ENCODE peak calls at places on chromosomes 11 and 22, in six cellular contexts. One of them, this sample, is unnamed.
A peak's percentile ranks its signal among the peaks of the same experiment; 100 is the strongest.

GRCh38 chr11:45275823-45276222 is 10.3 kb downstream of the SYT13 start:
- DNase-seq in spleen: no peak
- DNase-seq in pancreas: no peak
- DNase-seq in IMR-90: no peak
- DNase-seq in lower lobe of right lung: no peak
- DNase-seq in mammary epithelial cell: peak; percentile 64
- DNase-seq in this sample: no peak

GRCh38 chr22:25853902-25854301 is 111.9 kb downstream of the MYO18B start:
- DNase-seq in pancreas: no peak
- DNase-seq in IMR-90: no peak
- DNase-seq in mammary epithelial cell: no peak
- DNase-seq in lower lobe of right lung: no peak
- DNase-seq in spleen: no peak
- DNase-seq in this sample: no peak

GRCh38 chr11:71206186-71206585 is 46.2 kb downstream of the SHANK2 start:
- DNase-seq in spleen: peak; percentile 23
- DNase-seq in IMR-90: peak; percentile 66
- DNase-seq in pancreas: no peak
- DNase-seq in lower lobe of right lung: peak; percentile 45
- DNase-seq in mammary epithelial cell: no peak
- DNase-seq in this sample: peak; percentile 27

GRCh38 chr11:35281169-35281591 is 138.2 kb downstream of the SLC1A2 start:
- DNase-seq in pancreas: no peak
- DNase-seq in spleen: no peak
- DNase-seq in IMR-90: no peak
- DNase-seq in mammary epithelial cell: no peak
- DNase-seq in lower lobe of right lung: no peak
- DNase-seq in this sample: no peak

GRCh38 chr11:65352783-65353182 is 1.8 kb upstream of the TIGD3 start:
- DNase-seq in mammary epithelial cell: no peak
- DNase-seq in spleen: no peak
- DNase-seq in pancreas: no peak
- DNase-seq in lower lobe of right lung: no peak
- DNase-seq in IMR-90: peak; percentile 32
- DNase-seq in this sample: no peak

GRCh38 chr11:46475926-46476545 is 84.5 kb upstream of the CHRM4 start:
- DNase-seq in spleen: no peak
- DNase-seq in mammary epithelial cell: no peak
- DNase-seq in lower lobe of right lung: no peak
- DNase-seq in IMR-90: no peak
- DNase-seq in pancreas: no peak
- DNase-seq in this sample: no peak

GRCh38 chr11:119091083-119091650 is 6.5 kb downstream of the HMBS start:
- DNase-seq in mammary epithelial cell: no peak
- DNase-seq in IMR-90: peak; percentile 50
- DNase-seq in spleen: no peak
- DNase-seq in pancreas: no peak
- DNase-seq in lower lobe of right lung: no peak
- DNase-seq in this sample: no peak

GRCh38 chr11:61833478-61833877 is 5.4 kb downstream of the FADS2 start:
- DNase-seq in IMR-90: no peak
- DNase-seq in spleen: peak; percentile 62
- DNase-seq in mammary epithelial cell: no peak
- DNase-seq in lower lobe of right lung: no peak
- DNase-seq in pancreas: peak; percentile 10
- DNase-seq in this sample: no peak

GRCh38 chr11:120523196-120523595 is 11.6 kb downstream of the GRIK4 start:
- DNase-seq in lower lobe of right lung: peak; percentile 35
- DNase-seq in pancreas: no peak
- DNase-seq in spleen: peak; percentile 48
- DNase-seq in IMR-90: no peak
- DNase-seq in mammary epithelial cell: no peak
- DNase-seq in this sample: no peak

GRCh38 chr11:1351278-1351937 is 38.3 kb upstream of the BRSK2 start:
- DNase-seq in pancreas: peak; percentile 2
- DNase-seq in spleen: peak; percentile 3
- DNase-seq in IMR-90: no peak
- DNase-seq in mammary epithelial cell: peak; percentile 2
- DNase-seq in lower lobe of right lung: no peak
- DNase-seq in this sample: no peak

GRCh38 chr11:46554205-46555162 is 39.3 kb downstream of the AMBRA1 start:
- DNase-seq in pancreas: no peak
- DNase-seq in mammary epithelial cell: peak; percentile 84
- DNase-seq in lower lobe of right lung: no peak
- DNase-seq in IMR-90: peak; percentile 80
- DNase-seq in spleen: no peak
- DNase-seq in this sample: no peak

GRCh38 chr11:12556788-12557384 is 117.3 kb upstream of the TEAD1 start:
- DNase-seq in lower lobe of right lung: peak; percentile 64
- DNase-seq in pancreas: peak; percentile 61
- DNase-seq in spleen: no peak
- DNase-seq in IMR-90: peak; percentile 96
- DNase-seq in mammary epithelial cell: no peak
- DNase-seq in this sample: no peak

GRCh38 chr11:16111690-16112089 is 244.7 kb downstream of the SOX6 start:
- DNase-seq in IMR-90: no peak
- DNase-seq in pancreas: no peak
- DNase-seq in lower lobe of right lung: no peak
- DNase-seq in mammary epithelial cell: no peak
- DNase-seq in spleen: no peak
- DNase-seq in this sample: no peak

GRCh38 chr11:65432686-65433582 is 10.3 kb downstream of the NEAT1 start:
- DNase-seq in spleen: no peak
- DNase-seq in lower lobe of right lung: no peak
- DNase-seq in mammary epithelial cell: peak; percentile 27
- DNase-seq in IMR-90: peak; percentile 54
- DNase-seq in pancreas: no peak
- DNase-seq in this sample: no peak

GRCh38 chr11:102564110-102564509 is 33.6 kb upstream of the MMP7 start:
- DNase-seq in pancreas: no peak
- DNase-seq in IMR-90: peak; percentile 88
- DNase-seq in spleen: no peak
- DNase-seq in mammary epithelial cell: peak; percentile 92
- DNase-seq in lower lobe of right lung: no peak
- DNase-seq in this sample: no peak

GRCh38 chr22:42770941-42771647 is 50.4 kb upstream of the A4GALT start:
- DNase-seq in pancreas: no peak
- DNase-seq in spleen: no peak
- DNase-seq in mammary epithelial cell: no peak
- DNase-seq in IMR-90: no peak
- DNase-seq in lower lobe of right lung: no peak
- DNase-seq in this sample: no peak

GRCh38 chr11:62847767-62848314 is 8.5 kb upstream of the WDR74 start:
- DNase-seq in spleen: no peak
- DNase-seq in mammary epithelial cell: no peak
- DNase-seq in pancreas: no peak
- DNase-seq in lower lobe of right lung: no peak
- DNase-seq in IMR-90: no peak
- DNase-seq in this sample: no peak

DNA sequence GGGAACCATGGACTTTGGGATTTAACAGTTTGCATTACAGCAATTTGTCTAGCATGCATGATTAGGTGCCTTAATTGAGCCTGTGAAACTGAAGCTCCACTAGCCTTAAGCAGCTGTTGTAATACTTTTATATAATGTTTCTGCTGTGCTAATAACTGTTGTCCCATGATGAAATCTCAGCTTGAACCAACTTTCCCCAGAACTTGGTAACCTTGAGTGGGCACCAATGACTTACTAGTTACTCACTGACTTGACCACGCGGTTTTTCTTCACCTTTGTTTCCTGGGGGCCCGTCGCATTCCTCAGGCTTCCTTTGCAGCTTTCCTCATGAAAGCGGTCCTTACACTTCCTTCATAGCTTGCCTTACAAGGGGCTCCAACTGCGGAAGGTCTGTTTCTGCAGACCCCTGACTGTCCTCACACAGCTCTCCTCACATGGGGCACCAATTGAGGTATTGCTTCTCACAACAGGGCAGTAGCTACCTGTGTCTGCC is 11.2 kb upstream of the GLYATL1 start:
- DNase-seq in IMR-90: peak; percentile 7
- DNase-seq in mammary epithelial cell: no peak
- DNase-seq in lower lobe of right lung: no peak
- DNase-seq in spleen: no peak
- DNase-seq in pancreas: no peak
- DNase-seq in this sample: no peak
- H3K4me3 ChIP-seq in IMR-90: no peak overlapping the region
- H3K4me3 ChIP-seq in mammary epithelial cell: no peak overlapping the region
- H3K4me3 ChIP-seq in lower lobe of right lung: no peak overlapping the region
- H3K4me3 ChIP-seq in spleen: no peak overlapping the region
- H3K4me3 ChIP-seq in pancreas: no peak overlapping the region
- H3K4me3 ChIP-seq in this sample: no peak overlapping the region

DNA sequence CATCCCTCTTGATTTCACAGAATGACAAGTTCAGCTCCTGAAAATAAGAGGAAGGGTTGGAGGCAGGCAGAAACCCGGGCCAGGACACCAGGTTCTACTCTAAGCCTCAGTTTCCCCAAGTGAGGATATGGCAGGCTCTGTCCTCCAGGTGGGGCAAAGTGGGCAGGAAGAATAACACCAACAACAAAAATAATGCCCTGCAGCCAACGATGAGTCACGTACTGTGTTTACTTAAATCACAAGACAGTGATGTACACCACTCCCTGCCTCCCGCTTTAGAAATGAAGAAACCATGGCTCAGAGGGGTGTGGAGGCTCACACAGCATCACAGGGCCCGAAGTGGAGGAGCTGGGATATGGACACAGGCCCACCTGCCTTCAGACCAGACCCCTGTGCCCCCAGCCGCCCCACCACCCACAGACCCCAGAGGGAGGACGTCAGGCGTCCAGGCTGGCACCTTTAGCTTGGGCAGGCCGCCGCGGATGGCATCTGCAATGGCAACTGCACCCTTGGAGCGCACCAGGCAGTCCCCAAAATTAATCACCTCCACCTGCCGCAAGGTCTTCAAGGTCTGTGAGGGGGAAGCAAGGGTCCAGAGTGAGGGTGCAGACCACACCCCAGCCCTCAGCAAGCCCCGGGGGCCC is 15.6 kb upstream of the CHADL start:
- DNase-seq in lower lobe of right lung: no peak
- DNase-seq in pancreas: no peak
- DNase-seq in mammary epithelial cell: peak; percentile 81
- DNase-seq in spleen: no peak
- DNase-seq in IMR-90: peak; percentile 80
- DNase-seq in this sample: no peak
- TF ChIP-seq CTCF in lower lobe of right lung: no peak
- TF ChIP-seq CTCF in pancreas: no peak
- TF ChIP-seq CTCF in mammary epithelial cell: peak; percentile 18
- TF ChIP-seq CTCF in spleen: no peak
- TF ChIP-seq CTCF in IMR-90: peak; percentile 31
- TF ChIP-seq CTCF in this sample: no peak

DNA sequence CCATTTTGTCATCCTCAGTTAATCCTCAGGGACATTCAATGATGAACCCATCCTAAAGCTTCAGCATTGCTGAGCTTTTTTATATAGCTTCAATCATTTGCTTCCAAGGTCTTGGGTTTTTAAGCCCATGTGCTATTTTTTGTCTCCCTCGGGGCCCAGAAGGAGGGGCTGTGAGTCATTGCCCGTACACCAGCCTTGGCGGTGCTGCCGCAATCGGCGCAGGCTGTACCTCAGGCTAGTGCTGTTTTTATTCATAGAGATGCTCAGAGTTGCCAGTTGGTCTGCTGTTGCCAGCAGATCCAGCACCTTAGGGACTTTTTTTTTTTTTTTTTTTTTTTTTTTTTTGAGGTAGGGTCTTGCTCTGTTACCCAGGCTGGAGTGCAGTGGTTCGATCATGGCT is 35.5 kb downstream of the ACO2 start:
- DNase-seq in pancreas: no peak
- DNase-seq in IMR-90: no peak
- DNase-seq in lower lobe of right lung: no peak
- DNase-seq in spleen: no peak
- DNase-seq in mammary epithelial cell: peak; percentile 26
- DNase-seq in this sample: no peak
- H3K4me3 ChIP-seq in pancreas: no peak overlapping the region
- H3K4me3 ChIP-seq in IMR-90: no peak overlapping the region
- H3K4me3 ChIP-seq in lower lobe of right lung: no peak overlapping the region
- H3K4me3 ChIP-seq in spleen: no peak overlapping the region
- H3K4me3 ChIP-seq in mammary epithelial cell: no peak overlapping the region
- H3K4me3 ChIP-seq in this sample: no peak overlapping the region

DNA sequence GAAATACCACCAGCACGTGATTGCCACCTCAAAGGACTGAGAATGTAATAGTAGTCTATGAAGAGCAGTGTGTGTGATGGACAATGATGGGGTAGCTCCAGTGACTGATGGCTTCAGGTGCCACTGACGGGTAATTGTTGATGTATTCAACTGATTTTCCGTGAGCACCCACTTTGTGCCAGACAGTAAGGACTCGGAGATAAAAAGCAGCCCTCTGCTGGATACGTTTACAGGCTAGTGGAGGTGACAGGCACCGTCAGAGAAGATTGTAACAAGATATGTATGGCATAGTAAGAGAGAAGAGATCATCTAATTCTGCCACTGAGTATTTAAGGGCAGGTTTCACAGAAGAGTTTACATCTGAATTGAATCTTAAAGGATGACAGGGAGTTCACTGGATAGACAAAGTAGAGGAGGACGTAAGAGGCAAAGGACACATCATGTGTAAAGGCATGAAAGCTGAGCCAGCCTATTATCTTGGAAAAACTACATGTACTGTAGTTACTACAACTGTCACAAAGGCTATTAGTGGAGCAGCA is 1.1 kb upstream of the ENTHD1 start:
- DNase-seq in spleen: no peak
- DNase-seq in lower lobe of right lung: no peak
- DNase-seq in pancreas: no peak
- DNase-seq in IMR-90: no peak
- DNase-seq in mammary epithelial cell: no peak
- DNase-seq in this sample: no peak
- TF ChIP-seq CTCF in spleen: no peak
- TF ChIP-seq CTCF in lower lobe of right lung: no peak
- TF ChIP-seq CTCF in pancreas: no peak
- TF ChIP-seq CTCF in IMR-90: no peak
- TF ChIP-seq CTCF in mammary epithelial cell: no peak
- TF ChIP-seq CTCF in this sample: no peak

GRCh38 chr11:2833051-2833937 is 52.3 kb downstream of the CDKN1C start:
- DNase-seq in pancreas: no peak
- DNase-seq in mammary epithelial cell: no peak
- DNase-seq in spleen: no peak
- DNase-seq in lower lobe of right lung: peak; percentile 30
- DNase-seq in IMR-90: no peak
- DNase-seq in this sample: no peak
- H3K4me3 ChIP-seq in pancreas: no peak overlapping the region
- H3K4me3 ChIP-seq in mammary epithelial cell: no peak overlapping the region
- H3K4me3 ChIP-seq in spleen: no peak overlapping the region
- H3K4me3 ChIP-seq in lower lobe of right lung: no peak overlapping the region
- H3K4me3 ChIP-seq in IMR-90: no peak overlapping the region
- H3K4me3 ChIP-seq in this sample: no peak overlapping the region

DNA sequence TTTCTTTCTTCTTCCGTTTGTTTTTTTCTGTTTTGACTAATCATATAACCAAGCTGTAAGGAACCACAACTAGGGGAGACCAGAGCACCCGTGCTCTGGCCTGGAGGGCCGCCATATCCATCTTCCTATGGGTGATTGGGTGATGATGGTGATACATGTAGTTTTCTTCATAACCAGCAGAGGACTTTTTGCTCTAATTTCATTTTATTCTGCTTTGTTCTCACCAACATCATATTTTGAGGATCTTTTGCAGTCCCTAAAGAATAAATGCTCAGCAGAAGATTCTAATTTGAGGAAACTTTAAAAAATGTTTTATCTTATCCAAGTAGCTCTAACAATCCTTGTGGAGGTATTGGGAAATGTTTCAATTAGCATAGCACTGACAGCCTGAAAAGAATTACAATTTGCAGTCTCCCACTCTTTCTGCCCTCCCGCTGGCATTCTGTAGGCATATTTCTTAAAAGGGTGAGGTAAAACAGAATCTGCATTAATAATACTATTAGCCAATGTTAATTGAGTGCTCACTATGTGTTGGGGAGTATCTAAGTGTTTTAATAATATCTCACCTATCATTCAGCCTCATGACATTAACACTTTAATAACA is 544.0 kb downstream of the NTM start:
- DNase-seq in IMR-90: peak; percentile 44
- DNase-seq in mammary epithelial cell: no peak
- DNase-seq in spleen: no peak
- DNase-seq in lower lobe of right lung: no peak
- DNase-seq in pancreas: no peak
- DNase-seq in this sample: no peak
- TF ChIP-seq CTCF in IMR-90: peak; percentile 56
- TF ChIP-seq CTCF in mammary epithelial cell: peak; percentile 33
- TF ChIP-seq CTCF in spleen: no peak
- TF ChIP-seq CTCF in lower lobe of right lung: peak; percentile 27
- TF ChIP-seq CTCF in pancreas: no peak
- TF ChIP-seq CTCF in this sample: no peak

This sample was measured in left lung.